ENCODE peak calls at places on chromosomes 11 and 22, in four cellular contexts. P, T, V and I are unnamed samples.

GRCh38 chr22:19352766-19353165 is 61.2 kb upstream of the CLTCL1 start:
- DNase-seq in P (no peak), T (no peak), V (no peak), I (no peak)

GRCh38 chr11:120121336-120121735 is 16.6 kb downstream of the TRIM29 start:
- DNase-seq in P (no peak), T (no peak), V (no peak), I (no peak)

GRCh38 chr11:10727259-10727851 is 23.7 kb upstream of the CTR9 start:
- DNase-seq in P (no peak), T (no peak), V (no peak), I (no peak)

GRCh38 chr11:77968337-77968736 is 26.1 kb downstream of the INTS4 start:
- DNase-seq in P (no peak), T (no peak), V (no peak), I (no peak)

GRCh38 chr22:35883028-35883620 is 145.5 kb downstream of the RBFOX2 start:
- DNase-seq in P (peak; percentile 7), T (no peak), V (no peak), I (no peak)

GRCh38 chr11:62792193-62792575 is 378 bp upstream of the TMEM223 start:
- DNase-seq in P (no peak), T (peak; percentile 51), V (no peak), I (peak; percentile 38)

GRCh38 chr22:23536821-23537345 is 43.2 kb downstream of the IGLL1 start:
- DNase-seq in P (no peak), T (no peak), V (no peak), I (no peak)

GRCh38 chr11:116703421-116703820 is 69.4 kb downstream of the BUD13 start:
- DNase-seq in P (no peak), T (peak; percentile 76), V (no peak), I (peak; percentile 60)

GRCh38 chr11:135069043-135069442 is 657.0 kb upstream of the B3GAT1 start:
- DNase-seq in P (no peak), T (no peak), V (no peak), I (no peak)

GRCh38 chr11:118841469-118842222 is 42.0 kb upstream of the CXCR5 start:
- DNase-seq in P (no peak), T (no peak), V (peak; percentile 49), I (no peak)

GRCh38 chr11:45801723-45802315 is 3.1 kb upstream of the SLC35C1 start:
- DNase-seq in P (peak; percentile 17), T (peak; percentile 19), V (no peak), I (no peak)

DNA sequence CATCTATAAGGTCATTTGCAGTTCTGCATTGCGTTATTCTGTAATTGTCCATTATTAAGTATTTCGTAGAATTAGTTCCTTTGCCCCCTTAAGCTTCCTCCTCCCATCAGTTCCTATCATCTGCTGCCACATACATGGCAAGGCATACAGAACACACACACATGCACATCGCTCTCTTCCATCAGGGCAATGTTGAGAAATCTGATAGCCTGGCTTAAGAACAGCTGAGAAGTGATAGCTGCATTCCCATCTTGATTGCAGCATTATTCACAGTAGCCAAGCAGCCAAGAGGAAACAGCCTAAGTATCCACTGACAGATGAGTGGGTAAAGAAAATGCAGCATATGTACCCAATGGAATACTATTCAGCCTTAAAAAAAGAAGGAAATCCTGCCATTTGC is 186.8 kb upstream of the CADM1 start:
- DNase-seq in P (no peak), T (no peak), V (no peak), I (no peak)
- TF ChIP-seq JUN in P (no peak), T (no peak), V (no peak), I (no peak)

GRCh38 chr11:875769-876301 is 33.2 kb downstream of the TSPAN4 start:
- DNase-seq in P (no peak), T (no peak), V (no peak), I (no peak)
- TF ChIP-seq USF2 in P (no peak), T (no peak), V (no peak), I (no peak)

DNA sequence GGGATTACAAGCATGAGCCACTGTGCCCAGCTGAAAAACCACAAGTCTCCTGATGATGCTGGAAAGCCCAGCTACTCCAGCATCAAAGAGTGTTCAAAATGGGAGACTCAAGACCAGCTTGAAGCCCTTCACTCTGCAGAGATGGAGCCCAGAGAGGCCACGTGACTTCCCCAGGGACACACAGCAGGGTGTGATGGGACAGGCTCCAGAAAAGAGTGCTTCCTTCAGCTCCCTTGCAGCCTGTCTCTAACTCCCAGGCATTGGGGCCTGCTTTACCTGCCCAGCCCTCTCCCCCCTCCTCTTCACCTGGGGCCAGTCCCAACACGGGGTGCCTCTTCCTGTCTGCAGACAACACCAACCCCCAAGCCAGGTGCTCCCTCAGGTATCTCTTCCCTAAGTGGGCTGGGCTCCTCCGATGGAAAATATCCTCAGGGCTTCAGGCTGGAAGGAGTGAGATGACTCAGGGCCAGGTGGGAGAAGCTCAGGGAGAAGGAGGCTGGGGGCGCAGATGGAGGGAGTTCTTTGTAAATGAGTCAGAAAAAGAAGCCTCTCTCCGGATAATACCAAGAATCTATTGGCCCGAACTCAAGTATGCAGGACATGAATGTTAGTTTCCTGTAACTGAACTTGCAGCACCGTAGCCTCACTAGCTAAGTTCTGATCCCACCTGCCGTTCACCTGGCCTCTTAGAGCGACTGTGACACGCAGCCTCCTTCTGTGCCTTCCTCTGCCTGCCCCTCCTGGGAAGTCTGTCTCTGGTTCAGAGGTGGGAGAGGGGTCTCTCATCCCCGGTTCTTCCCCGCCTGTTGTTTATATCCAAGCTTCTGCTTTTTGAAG is 326.6 kb downstream of the MN1 start:
- DNase-seq in P (peak; percentile 68), T (peak; percentile 62), V (no peak), I (peak; percentile 76)
- TF ChIP-seq JUN in P (peak; percentile 25), T (no peak), V (no peak), I (no peak)

GRCh38 chr11:87317441-87317840 is 279.7 kb downstream of the TMEM135 start:
- DNase-seq in P (no peak), T (no peak), V (no peak), I (no peak)
- TF ChIP-seq USF2 in P (no peak), T (no peak), V (no peak), I (no peak)